ENCODE peak calls at places on chromosomes 13 and 19, in ten cellular contexts. P, C, Z, W, A, L, D, M, T and Q are unnamed samples.

GRCh38 chr19:16886305-16886880 is 2.4 kb upstream of the F2RL3 start:
- DNase-seq in P (no peak), C (peak), Z (peak), W (peak), A (peak), L (peak), D (peak), M (no peak), T (peak), Q (no peak)

GRCh38 chr19:1470864-1471513 is 8.0 kb downstream of the C19orf25 start:
- DNase-seq in P (no peak), C (no peak), Z (no peak), W (peak), A (no peak), L (peak), D (no peak), M (peak), T (no peak), Q (no peak)

GRCh38 chr19:5949792-5950305 is 28.1 kb downstream of the RANBP3 start:
- DNase-seq in P (no peak), C (no peak), Z (no peak), W (peak), A (no peak), L (peak), D (no peak), M (no peak), T (no peak), Q (no peak)

GRCh38 chr19:40578442-40578908 is 1.8 kb downstream of the SHKBP1 start:
- DNase-seq in P (no peak), C (no peak), Z (peak), W (no peak), A (no peak), L (no peak), D (no peak), M (no peak), T (peak), Q (peak)

GRCh38 chr19:23673132-23673531 is 13.9 kb downstream of the ZNF675 start:
- DNase-seq in P (no peak), C (no peak), Z (no peak), W (no peak), A (no peak), L (no peak), D (no peak), M (no peak), T (no peak), Q (no peak)

GRCh38 chr19:13104848-13105646 is 2.4 kb upstream of the LYL1 start:
- DNase-seq in P (no peak), C (no peak), Z (no peak), W (no peak), A (no peak), L (no peak), D (no peak), M (peak), T (no peak), Q (no peak)

GRCh38 chr13:44618326-44618725 is 42.2 kb upstream of the TSC22D1 start:
- DNase-seq in P (peak), C (no peak), Z (no peak), W (no peak), A (no peak), L (no peak), D (no peak), M (no peak), T (peak), Q (peak)

GRCh38 chr13:74662895-74663294 is 528.7 kb upstream of the KLF12 start:
- DNase-seq in P (no peak), C (no peak), Z (peak), W (peak), A (no peak), L (no peak), D (no peak), M (no peak), T (peak), Q (no peak)

GRCh38 chr13:45584816-45585215 is 30.7 kb downstream of the ERICH6B start:
- DNase-seq in P (no peak), C (no peak), Z (peak), W (no peak), A (no peak), L (no peak), D (no peak), M (no peak), T (peak), Q (no peak)

GRCh38 chr13:77359171-77359570 is 32.3 kb upstream of the MYCBP2 start:
- DNase-seq in P (no peak), C (no peak), Z (no peak), W (no peak), A (no peak), L (no peak), D (no peak), M (no peak), T (no peak), Q (no peak)

GRCh38 chr19:590396-590745 is 690 bp downstream of the HCN2 start:
- DNase-seq in P (no peak), C (no peak), Z (peak), W (no peak), A (no peak), L (no peak), D (no peak), M (no peak), T (peak), Q (peak)

GRCh38 chr13:38046049-38046376 is 176.4 kb upstream of the TRPC4 start:
- DNase-seq in P (no peak), C (no peak), Z (no peak), W (no peak), A (no peak), L (no peak), D (no peak), M (no peak), T (no peak), Q (no peak)

GRCh38 chr13:38044067-38044466 is 174.5 kb upstream of the TRPC4 start:
- DNase-seq in P (no peak), C (no peak), Z (no peak), W (no peak), A (no peak), L (no peak), D (no peak), M (no peak), T (no peak), Q (no peak)

GRCh38 chr13:38042771-38043170 is 173.2 kb upstream of the TRPC4 start:
- DNase-seq in P (no peak), C (no peak), Z (peak), W (no peak), A (peak), L (no peak), D (no peak), M (no peak), T (peak), Q (peak)

GRCh38 chr13:38045278-38046048 is 175.9 kb upstream of the TRPC4 start:
- DNase-seq in P (peak), C (no peak), Z (peak), W (no peak), A (peak), L (no peak), D (no peak), M (no peak), T (peak), Q (peak)
- TF ChIP-seq CTCF in P (peak), C (no peak), Z (peak), W (peak), A (peak), L (no peak), D (no peak), M (peak), T (peak), Q (peak)

GRCh38 chr19:10416083-10416379 is 4.3 kb upstream of the PDE4A start:
- DNase-seq in P (no peak), C (no peak), Z (no peak), W (no peak), A (no peak), L (no peak), D (no peak), M (no peak), T (no peak), Q (no peak)
- H3K4me3 ChIP-seq in P (peak), C (no peak), Z (peak), W (no peak), A (peak), L (peak), D (peak), M (peak), T (peak), Q (peak)

DNA sequence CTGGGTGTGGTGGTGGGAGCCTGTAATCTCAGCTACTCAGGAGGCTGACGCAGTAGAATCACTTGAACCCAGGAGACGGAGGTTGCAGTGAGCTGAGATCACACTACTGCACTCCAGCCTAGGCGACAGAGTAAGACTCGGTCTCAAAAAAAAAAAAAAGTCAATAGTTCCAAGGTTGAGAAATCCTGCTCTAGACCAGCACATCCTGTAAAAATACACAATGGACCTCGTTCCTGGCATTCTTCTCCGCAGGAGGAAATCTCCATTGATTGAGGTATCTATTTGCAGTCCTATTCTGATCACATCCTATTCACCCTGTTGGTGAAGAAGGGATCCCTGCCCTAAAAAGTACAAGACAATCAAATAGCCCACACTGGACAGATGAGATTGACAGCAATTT is 15.2 kb downstream of the ZFP14 start:
- DNase-seq in P (no peak), C (no peak), Z (no peak), W (no peak), A (no peak), L (no peak), D (no peak), M (no peak), T (no peak), Q (no peak)
- TF ChIP-seq CTCF in P (no peak), C (no peak), Z (no peak), W (no peak), A (no peak), L (no peak), D (no peak), M (no peak), T (no peak), Q (no peak)

DNA sequence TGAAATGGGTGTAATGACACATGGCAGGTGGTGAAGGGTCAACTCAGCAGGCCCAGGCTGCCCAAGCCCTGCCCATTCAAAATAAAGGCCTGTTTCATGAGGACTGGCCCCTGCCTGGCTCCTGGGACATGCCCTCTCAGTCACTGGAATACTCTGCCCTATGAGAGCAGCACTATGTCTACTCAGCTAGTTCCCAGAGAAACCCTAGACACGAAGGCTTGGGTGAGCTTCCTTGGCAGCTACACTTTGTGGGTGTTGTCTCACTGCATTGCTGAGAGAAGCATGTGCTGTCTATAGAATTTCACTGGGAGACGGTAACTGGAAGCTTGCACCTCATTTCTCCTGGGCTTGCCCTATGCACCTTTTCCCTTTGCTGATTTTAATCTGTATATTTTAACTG is 752.8 kb downstream of the LIG4 start:
- DNase-seq in P (no peak), C (no peak), Z (no peak), W (no peak), A (peak), L (no peak), D (no peak), M (no peak), T (peak), Q (no peak)
- H3K4me3 ChIP-seq in P (no peak), C (no peak), Z (no peak), W (no peak), A (no peak), L (no peak), D (no peak), M (no peak), T (no peak), Q (no peak)